ENCODE peak calls at places on chromosome 7, in five cellular contexts. P is T-cell, J is WTC11, L is HepG2, D is fibroblast of the conjunctiva. N is an unnamed sample.

GRCh38 chr7:98418636-98419315 is 17.9 kb upstream of the BAIAP2L1 start:
- DNase-seq in P (no peak), D (peak; percentile 75), L (peak; percentile 100), J (no peak), N (peak; percentile 95)

GRCh38 chr7:151233111-151233701 is 923 bp downstream of the CHPF2 start:
- DNase-seq in P (peak; percentile 56), L (peak; percentile 45), J (no peak), D (peak; percentile 49), N (peak; percentile 80)

GRCh38 chr7:33849004-33849403 is 56.3 kb upstream of the BMPER start:
- DNase-seq in D (no peak), J (no peak), P (no peak), L (no peak), N (no peak)

GRCh38 chr7:17446340-17446739 is 147.9 kb downstream of the AHR start:
- DNase-seq in L (no peak), P (no peak), D (no peak), J (no peak), N (no peak)

GRCh38 chr7:75649462-75649861 is 89.3 kb downstream of the HIP1 start:
- DNase-seq in L (no peak), D (no peak), P (no peak), J (no peak), N (no peak)

GRCh38 chr7:149292101-149292823 is 30.3 kb downstream of the ZNF783 start:
- DNase-seq in L (no peak), D (no peak), P (no peak), J (peak; percentile 38), N (no peak)

GRCh38 chr7:99102361-99102760 is 41.5 kb downstream of the SMURF1 start:
- DNase-seq in L (no peak), P (no peak), J (no peak), D (no peak), N (no peak)

GRCh38 chr7:75739796-75740672 is 1.3 kb upstream of the HIP1 start:
- DNase-seq in J (no peak), P (no peak), L (no peak), D (no peak), N (no peak)

GRCh38 chr7:111424768-111425167 is 137.5 kb downstream of the IMMP2L start:
- DNase-seq in D (no peak), J (no peak), P (no peak), L (peak; percentile 54), N (peak; percentile 16)

GRCh38 chr7:94295805-94296204 is 98.9 kb upstream of the COL1A2 start:
- DNase-seq in P (no peak), L (peak; percentile 7), D (peak; percentile 84), J (no peak), N (peak; percentile 66)

GRCh38 chr7:42440951-42441350 is 203.9 kb upstream of the GLI3 start:
- DNase-seq in J (no peak), D (no peak), P (no peak), L (no peak), N (no peak)

GRCh38 chr7:7565746-7566650 is 686 bp upstream of the MIOS start:
- DNase-seq in L (peak; percentile 21), P (no peak), J (no peak), D (no peak), N (peak; percentile 36)

GRCh38 chr7:112362796-112363195 is 87.5 kb upstream of the IFRD1 start:
- DNase-seq in D (no peak), P (no peak), J (no peak), L (no peak), N (no peak)

GRCh38 chr7:18221377-18222290 is 194.0 kb upstream of the PRPS1L1 start:
- DNase-seq in P (no peak), D (peak; percentile 2), J (no peak), L (no peak), N (no peak)

GRCh38 chr7:151537818-151538561 is 18.3 kb upstream of the RHEB start:
- DNase-seq in D (peak; percentile 52), J (no peak), L (no peak), P (no peak), N (no peak)

GRCh38 chr7:12031638-12032037 is 179.5 kb upstream of the TMEM106B start:
- DNase-seq in D (no peak), J (no peak), P (no peak), L (no peak), N (peak; percentile 5)

GRCh38 chr7:7177044-7177517 is 5.3 kb upstream of the C1GALT1 start:
- DNase-seq in D (no peak), J (no peak), P (no peak), L (peak; percentile 99), N (peak; percentile 75)

GRCh38 chr7:18855796-18856195 is 261.6 kb downstream of the TWIST1 start:
- DNase-seq in D (no peak), J (no peak), P (no peak), L (no peak), N (no peak)

GRCh38 chr7:79984210-79984609 is 150.4 kb upstream of the GNAI1 start:
- DNase-seq in L (no peak), J (no peak), P (no peak), D (no peak), N (no peak)

GRCh38 chr7:28360739-28361138 is 51.6 kb upstream of the CREB5 start:
- DNase-seq in P (no peak), L (no peak), J (no peak), D (no peak), N (no peak)

GRCh38 chr7:28192786-28193581 is 12.4 kb upstream of the JAZF1 start:
- DNase-seq in L (no peak), P (no peak), J (no peak), D (no peak), N (no peak)

GRCh38 chr7:151080091-151080521 is 503 bp downstream of the FASTK start:
- DNase-seq in L (no peak), J (no peak), P (no peak), D (no peak), N (peak; percentile 56)

GRCh38 chr7:157219154-157219553 is 80.4 kb downstream of the UBE3C start:
- DNase-seq in J (no peak), L (no peak), P (no peak), D (no peak), N (no peak)